ENCODE peak calls at places on chromosomes 16 and 17, in five cellular contexts. M, I, J, N and Q are unnamed samples.

GRCh38 chr16:81601008-81601428 is 156.4 kb downstream of the CMIP start:
- DNase-seq in M (peak; percentile 70), I (no peak), J (no peak), N (peak; percentile 81), Q (no peak)

GRCh38 chr17:75345514-75346167 is 56.4 kb upstream of the SLC25A19 start:
- DNase-seq in M (no peak), I (no peak), J (no peak), N (no peak), Q (no peak)

GRCh38 chr16:1416521-1416941 is 2.0 kb upstream of the UNKL start:
- DNase-seq in M (no peak), I (no peak), J (no peak), N (no peak), Q (no peak)

GRCh38 chr17:81153340-81153803 is 11.9 kb upstream of the PVALEF start:
- DNase-seq in M (peak; percentile 82), I (peak; percentile 20), J (peak; percentile 66), N (peak; percentile 80), Q (no peak)

GRCh38 chr17:31488982-31489294 is 97.5 kb downstream of the RAB11FIP4 start:
- DNase-seq in M (no peak), I (no peak), J (no peak), N (no peak), Q (no peak)

GRCh38 chr16:12942861-12943260 is 41.5 kb downstream of the SHISA9 start:
- DNase-seq in M (no peak), I (no peak), J (no peak), N (no peak), Q (no peak)

GRCh38 chr17:43368740-43369506 is 29.9 kb upstream of the ARL4D start:
- DNase-seq in M (peak; percentile 91), I (peak; percentile 53), J (no peak), N (peak; percentile 90), Q (peak; percentile 48)

GRCh38 chr16:67542464-67542863 is 13.8 kb downstream of the RIPOR1 start:
- DNase-seq in M (peak; percentile 68), I (peak; percentile 77), J (peak; percentile 90), N (peak; percentile 77), Q (peak; percentile 55)

GRCh38 chr17:44438634-44439033 is 49.2 kb upstream of the ITGA2B start:
- DNase-seq in M (no peak), I (no peak), J (no peak), N (no peak), Q (no peak)

GRCh38 chr16:21083729-21084268 is 66.8 kb downstream of the DNAH3 start:
- DNase-seq in M (peak; percentile 78), I (peak; percentile 23), J (peak; percentile 62), N (peak; percentile 78), Q (no peak)

GRCh38 chr16:77387810-77388209 is 47.0 kb downstream of the ADAMTS18 start:
- DNase-seq in M (no peak), I (no peak), J (no peak), N (no peak), Q (no peak)

GRCh38 chr17:17348872-17349723 is 45.9 kb downstream of the NT5M start:
- DNase-seq in M (peak; percentile 56), I (no peak), J (no peak), N (peak; percentile 19), Q (no peak)

GRCh38 chr16:70796301-70796700 is 4.7 kb downstream of the VAC14 start:
- DNase-seq in M (no peak), I (no peak), J (no peak), N (no peak), Q (no peak)

GRCh38 chr16:6335072-6335471 is 997.6 kb upstream of the RBFOX1 start:
- DNase-seq in M (no peak), I (no peak), J (peak; percentile 57), N (peak; percentile 3), Q (no peak)

GRCh38 chr16:1958715-1959268 is 546 bp upstream of the NDUFB10 start:
- DNase-seq in M (no peak), I (no peak), J (no peak), N (no peak), Q (no peak)

GRCh38 chr16:87382023-87382785 is 1.4 kb downstream of the FBXO31 start:
- DNase-seq in M (no peak), I (no peak), J (no peak), N (peak; percentile 40), Q (no peak)

GRCh38 chr16:27531186-27531585 is 18.5 kb downstream of the GTF3C1 start:
- DNase-seq in M (no peak), I (no peak), J (no peak), N (no peak), Q (no peak)

GRCh38 chr16:13756411-13756810 is 163.5 kb upstream of the ERCC4 start:
- DNase-seq in M (no peak), I (no peak), J (no peak), N (no peak), Q (no peak)

GRCh38 chr17:67364847-67365761 is 1.3 kb downstream of the PSMD12 start:
- DNase-seq in M (no peak), I (no peak), J (no peak), N (no peak), Q (no peak)

GRCh38 chr16:88451586-88452484 is 1.2 kb upstream of the ZFPM1 start:
- DNase-seq in M (no peak), I (no peak), J (peak; percentile 61), N (no peak), Q (no peak)

GRCh38 chr17:63189082-63189481 is 223.0 kb downstream of the TANC2 start:
- DNase-seq in M (peak; percentile 53), I (no peak), J (no peak), N (peak; percentile 86), Q (no peak)

GRCh38 chr17:55555772-55556171 is 44.5 kb upstream of the SMIM36 start:
- DNase-seq in M (no peak), I (no peak), J (no peak), N (no peak), Q (no peak)

GRCh38 chr17:20266806-20267458 is 200.4 kb downstream of the LGALS9B start:
- DNase-seq in M (peak; percentile 49), I (no peak), J (peak; percentile 33), N (peak; percentile 56), Q (no peak)

GRCh38 chr17:81323411-81323868 is 28.3 kb upstream of the SLC38A10 start:
- DNase-seq in M (no peak), I (no peak), J (no peak), N (peak; percentile 56), Q (no peak)

GRCh38 chr16:80200079-80200478 is 340.7 kb upstream of the DYNLRB2 start:
- DNase-seq in M (no peak), I (no peak), J (no peak), N (no peak), Q (no peak)

GRCh38 chr16:89442990-89443726 is 47.2 kb downstream of the ANKRD11 start:
- DNase-seq in M (peak; percentile 70), I (no peak), J (no peak), N (peak; percentile 74), Q (no peak)

GRCh38 chr16:19071811-19072777 is 4.7 kb downstream of the COQ7 start:
- DNase-seq in M (peak; percentile 55), I (peak; percentile 35), J (peak; percentile 47), N (peak; percentile 72), Q (no peak)

GRCh38 chr17:52537368-52537767 is 378.9 kb upstream of the CA10 start:
- DNase-seq in M (no peak), I (no peak), J (no peak), N (no peak), Q (no peak)
- H3K9me3 ChIP-seq in M (no peaks in the 10 kb centered on the region), I (no peaks in the 10 kb centered on the region), J (peaks cover 2% of the 10 kb centered on the region), N (no peaks in the 10 kb centered on the region), Q (no peaks in the 10 kb centered on the region)

DNA sequence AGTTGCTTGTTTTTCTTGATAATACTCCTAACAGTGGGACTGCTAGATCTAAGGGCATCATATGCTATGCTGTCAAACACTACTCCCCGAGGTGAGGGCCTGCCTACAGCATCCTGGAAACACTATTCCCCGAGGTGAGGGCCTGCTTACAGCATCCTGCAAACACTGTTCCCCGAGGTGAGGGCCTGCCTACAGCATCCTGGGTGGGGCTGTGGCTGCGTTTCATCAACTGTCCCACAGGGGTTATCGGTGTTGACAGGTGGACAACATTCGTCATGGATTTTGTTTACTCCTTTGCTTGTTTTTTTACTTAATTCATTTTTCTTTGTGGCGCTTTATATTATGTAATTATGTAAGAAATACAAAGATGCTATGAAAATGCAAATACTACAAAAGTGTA is 22.5 kb downstream of the NPRL3 start:
- DNase-seq in M (no peak), I (no peak), J (peak; percentile 58), N (no peak), Q (no peak)
- H3K9me3 ChIP-seq in M (no peaks in the 10 kb centered on the region), I (no peaks in the 10 kb centered on the region), J (no peaks in the 10 kb centered on the region), N (no peaks in the 10 kb centered on the region), Q (no peaks in the 10 kb centered on the region)

DNA sequence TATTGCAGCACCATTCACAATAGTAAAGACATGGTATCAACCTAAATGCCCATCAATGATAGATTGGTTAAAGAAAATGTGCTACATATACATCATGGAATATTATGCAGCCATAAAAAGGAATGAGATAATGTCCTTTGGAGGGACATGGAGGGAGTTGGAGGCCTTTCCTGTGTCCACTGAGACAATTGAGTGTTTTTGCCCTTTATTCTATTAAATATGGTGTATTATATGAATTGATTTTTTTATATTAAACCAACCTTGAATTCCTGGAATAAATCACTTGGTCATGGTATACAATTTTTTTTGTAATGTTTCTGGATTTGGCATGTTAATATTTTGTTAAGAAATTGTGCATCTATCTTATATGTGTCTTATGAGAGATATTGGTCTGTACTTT is 9.0 kb upstream of the CCR7 start:
- DNase-seq in M (no peak), I (no peak), J (no peak), N (no peak), Q (no peak)
- H3K9me3 ChIP-seq in M (no peaks in the 10 kb centered on the region), I (no peaks in the 10 kb centered on the region), J (no peaks in the 10 kb centered on the region), N (peaks cover 9% of the 10 kb centered on the region), Q (peaks cover 4% of the 10 kb centered on the region)

GRCh38 chr16:52852978-52853377 is 199.7 kb downstream of the CHD9NB start:
- DNase-seq in M (no peak), I (no peak), J (no peak), N (no peak), Q (no peak)
- H3K9me3 ChIP-seq in M (no peaks in the 10 kb centered on the region), I (no peaks in the 10 kb centered on the region), J (peaks cover 2% of the 10 kb centered on the region), N (no peaks in the 10 kb centered on the region), Q (peaks cover 3% of the 10 kb centered on the region)